ENCODE peak calls at places on chromosomes 11 and 22, in four cellular contexts. R, G, Z and F are unnamed samples.

GRCh38 chr22:37141971-37142647 is 7.6 kb downstream of the IL2RB start:
- DNase-seq in R (no peak), G (no peak), Z (no peak), F (no peak)

GRCh38 chr22:49369726-49370717 is 457.7 kb downstream of the BRD1 start:
- DNase-seq in R (no peak), G (no peak), Z (no peak), F (no peak)

GRCh38 chr11:26623076-26623666 is 51.1 kb upstream of the MUC15 start:
- DNase-seq in R (peak), G (peak), Z (no peak), F (peak)

GRCh38 chr22:44382461-44383038 is 69.8 kb upstream of the SHISAL1 start:
- DNase-seq in R (no peak), G (peak), Z (no peak), F (no peak)

GRCh38 chr11:74278721-74279148 is 32.7 kb downstream of the P4HA3 start:
- DNase-seq in R (peak), G (peak), Z (no peak), F (peak)

GRCh38 chr11:84899740-84900139 is 727.4 kb downstream of the DLG2 start:
- DNase-seq in R (peak), G (peak), Z (no peak), F (peak)

GRCh38 chr11:32088117-32088941 is 2.5 kb upstream of the RCN1 start:
- DNase-seq in R (peak), G (peak), Z (no peak), F (peak)

GRCh38 chr11:126355324-126355925 is at the start of gene ST3GAL4:
- DNase-seq in R (peak), G (peak), Z (peak), F (peak)

GRCh38 chr11:47495856-47496217 is 46.9 kb upstream of the RAPSN start:
- DNase-seq in R (no peak), G (no peak), Z (no peak), F (no peak)

GRCh38 chr11:44229664-44230063 is 80.3 kb downstream of the ALX4 start:
- DNase-seq in R (peak), G (peak), Z (no peak), F (no peak)

GRCh38 chr11:107473797-107474196 is 16.2 kb upstream of the CWF19L2 start:
- DNase-seq in R (no peak), G (no peak), Z (no peak), F (no peak)

GRCh38 chr11:64319421-64319761 is 1.5 kb downstream of the PRDX5 start:
- DNase-seq in R (no peak), G (no peak), Z (no peak), F (no peak)

GRCh38 chr11:47109051-47109791 is 67.5 kb downstream of the ARFGAP2 start:
- DNase-seq in R (no peak), G (no peak), Z (no peak), F (no peak)

GRCh38 chr11:65868076-65868667 is 4.4 kb downstream of the EFEMP2 start:
- DNase-seq in R (no peak), G (no peak), Z (no peak), F (no peak)